ENCODE peak calls at places on chromosomes 7 and 10, in five cellular contexts. C is uterus, R is natural killer cell, X is heart right ventricle, Z is fibroblast of pulmonary artery. P is an unnamed sample.
A peak's percentile ranks its signal among the peaks of the same experiment; 100 is the strongest.

GRCh38 chr7:138979226-138979979 is 1.8 kb downstream of the KIAA1549 start:
- DNase-seq in C (no peak), R (no peak), X (no peak), Z (peak; percentile 29), P (no peak)

GRCh38 chr7:26500749-26501352 is 209.2 kb downstream of the SNX10 start:
- DNase-seq in C (no peak), R (no peak), X (no peak), Z (peak; percentile 54), P (no peak)

GRCh38 chr7:6536899-6537298 is 14.4 kb downstream of the GRID2IP start:
- DNase-seq in C (no peak), R (no peak), X (no peak), Z (peak; percentile 5), P (no peak)

GRCh38 chr7:151251328-151251925 is 2.9 kb upstream of the SMARCD3 start:
- DNase-seq in C (peak; percentile 70), R (no peak), X (peak; percentile 63), Z (peak; percentile 69), P (no peak)

GRCh38 chr7:75866129-75866496 is 12.7 kb upstream of the RHBDD2 start:
- DNase-seq in C (no peak), R (no peak), X (no peak), Z (no peak), P (no peak)

GRCh38 chr10:127928021-127928806 is 21.3 kb downstream of the PTPRE start:
- DNase-seq in C (no peak), R (no peak), X (no peak), Z (peak; percentile 63), P (no peak)

GRCh38 chr7:95718556-95719410 is 53.6 kb upstream of the DYNC1I1 start:
- DNase-seq in C (no peak), R (no peak), X (no peak), Z (peak; percentile 45), P (no peak)

GRCh38 chr7:139505563-139505962 is 17.9 kb upstream of the CLEC2L start:
- DNase-seq in C (no peak), R (no peak), X (no peak), Z (no peak), P (no peak)

GRCh38 chr7:134722786-134723322 is 56.6 kb upstream of the CALD1 start:
- DNase-seq in C (no peak), R (no peak), X (no peak), Z (no peak), P (no peak)

GRCh38 chr10:70558871-70559810 is 43.4 kb downstream of the PRF1 start:
- DNase-seq in C (peak; percentile 36), R (peak; percentile 71), X (peak; percentile 75), Z (peak; percentile 58), P (no peak)

GRCh38 chr7:88801046-88801445 is 5.5 kb upstream of the TEX47 start:
- DNase-seq in C (no peak), R (no peak), X (no peak), Z (no peak), P (no peak)

GRCh38 chr10:69344591-69345244 is 66.4 kb downstream of the HK1 start:
- DNase-seq in C (no peak), R (no peak), X (no peak), Z (no peak), P (no peak)

GRCh38 chr7:90401989-90402388 is 1.3 kb upstream of the CLDN12 start:
- DNase-seq in C (no peak), R (no peak), X (no peak), Z (peak; percentile 32), P (no peak)

GRCh38 chr7:44393238-44394111 is 68.1 kb upstream of the CAMK2B start:
- DNase-seq in C (no peak), R (no peak), X (no peak), Z (no peak), P (no peak)

GRCh38 chr7:135946289-135947055 is 30.7 kb downstream of the MTPN start:
- DNase-seq in C (no peak), R (no peak), X (no peak), Z (no peak), P (no peak)

GRCh38 chr10:26800468-26800867 is 60.3 kb downstream of the ABI1 start:
- DNase-seq in C (no peak), R (no peak), X (no peak), Z (no peak), P (no peak)

GRCh38 chr10:60099998-60100747 is 193.8 kb upstream of the CCDC6 start:
- DNase-seq in C (no peak), R (no peak), X (no peak), Z (peak; percentile 77), P (no peak)

GRCh38 chr7:133650487-133651292 is 397.8 kb downstream of the EXOC4 start:
- DNase-seq in C (no peak), R (no peak), X (no peak), Z (peak; percentile 53), P (no peak)

GRCh38 chr7:38296059-38296857 is 22.8 kb upstream of the TARP start:
- DNase-seq in C (no peak), R (no peak), X (no peak), Z (no peak), P (no peak)

GRCh38 chr7:38292442-38292841 is 19.0 kb upstream of the TARP start:
- DNase-seq in C (no peak), R (no peak), X (no peak), Z (no peak), P (no peak)

GRCh38 chr7:38291650-38292049 is 18.2 kb upstream of the TARP start:
- DNase-seq in C (no peak), R (no peak), X (no peak), Z (no peak), P (no peak)

GRCh38 chr7:38294926-38295325 is 21.5 kb upstream of the TARP start:
- DNase-seq in C (no peak), R (no peak), X (no peak), Z (no peak), P (no peak)

GRCh38 chr7:38291117-38291647 is 17.7 kb upstream of the TARP start:
- DNase-seq in C (no peak), R (no peak), X (no peak), Z (no peak), P (no peak)
- TF ChIP-seq CTCF in C (no peak), R (no peak), X (no peak), Z (no peak), P (no peak)

GRCh38 chr7:80053098-80053497 is 81.5 kb upstream of the GNAI1 start:
- DNase-seq in C (no peak), R (no peak), X (no peak), Z (no peak), P (no peak)
- TF ChIP-seq CTCF in C (no peak), R (no peak), X (no peak), Z (no peak), P (no peak)

GRCh38 chr7:17062433-17063383 is 180.9 kb upstream of the AGR3 start:
- DNase-seq in C (no peak), R (no peak), X (no peak), Z (peak; percentile 42), P (no peak)
- TF ChIP-seq CTCF in C (no peak), R (no peak), X (no peak), Z (peak; percentile 34), P (peak; percentile 19)

DNA sequence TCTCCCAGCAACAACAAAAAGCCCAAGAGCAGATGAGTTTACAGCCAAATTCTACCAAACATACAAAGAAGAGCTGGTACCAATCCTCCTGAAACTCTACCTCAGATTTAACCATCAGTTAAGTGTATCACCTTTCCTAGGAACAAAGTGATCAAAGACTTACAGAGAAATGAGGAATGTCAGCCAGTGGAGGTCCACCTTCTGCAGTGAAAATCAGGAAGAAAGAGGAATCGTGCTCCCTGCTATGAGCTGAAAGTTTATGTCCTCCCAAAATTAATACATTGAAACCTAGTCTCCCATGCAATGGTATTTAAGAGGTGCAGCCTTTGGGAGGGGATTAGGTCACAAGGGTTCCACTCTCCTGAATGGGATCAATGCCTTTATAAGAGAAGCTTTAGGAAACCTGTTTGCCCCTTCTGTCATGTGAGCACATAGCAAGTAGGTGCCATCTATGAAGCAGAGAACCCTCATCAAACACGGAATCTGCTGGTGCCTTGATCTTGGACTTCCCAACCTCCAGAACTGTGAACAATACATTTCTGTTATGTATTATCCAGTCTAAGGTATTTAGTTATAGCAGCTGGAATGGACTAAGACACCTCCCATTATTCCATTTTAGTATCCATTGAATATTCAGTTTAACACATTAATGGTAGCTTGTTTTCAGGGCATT is 139.0 kb upstream of the FZD8 start:
- DNase-seq in C (no peak), R (no peak), X (no peak), Z (peak; percentile 28), P (no peak)
- TF ChIP-seq CTCF in C (no peak), R (no peak), X (no peak), Z (no peak), P (no peak)

GRCh38 chr10:35379226-35380137 is 43.2 kb downstream of the CCNY start:
- DNase-seq in C (peak; percentile 48), R (no peak), X (peak; percentile 48), Z (peak; percentile 94), P (no peak)
- TF ChIP-seq CTCF in C (no peak), R (no peak), X (no peak), Z (peak; percentile 7), P (no peak)

DNA sequence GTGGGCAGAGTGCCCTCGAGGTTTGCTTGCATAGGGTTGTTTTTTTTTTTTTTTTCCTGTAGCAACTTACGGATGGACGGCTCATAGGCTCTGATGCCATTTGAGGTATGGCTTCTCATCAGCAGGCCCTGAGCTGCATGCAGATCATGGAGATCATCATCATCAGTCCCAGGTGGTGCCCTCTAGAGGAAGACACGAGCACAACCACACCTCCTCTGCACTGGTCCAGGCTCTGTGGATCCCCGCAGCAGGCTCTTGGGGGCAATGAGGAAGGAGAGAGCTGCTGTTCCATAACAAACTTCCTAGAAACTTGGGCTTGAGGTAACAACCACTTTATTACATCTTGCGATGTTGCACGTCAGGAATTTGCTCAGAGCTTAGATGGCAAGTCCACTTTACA is 132.7 kb upstream of the CXCL12 start:
- DNase-seq in C (no peak), R (no peak), X (no peak), Z (no peak), P (no peak)
- TF ChIP-seq CTCF in C (no peak), R (no peak), X (no peak), Z (peak; percentile 30), P (peak; percentile 28)

GRCh38 chr10:94363251-94363565 is 469 bp upstream of the NOC3L start:
- DNase-seq in C (no peak), R (no peak), X (no peak), Z (no peak), P (no peak)
- TF ChIP-seq CTCF in C (no peak), R (no peak), X (no peak), Z (no peak), P (peak; percentile 28)

GRCh38 chr7:115387168-115387567 is 465.3 kb downstream of the MDFIC start:
- DNase-seq in C (no peak), R (no peak), X (no peak), Z (no peak), P (no peak)
- TF ChIP-seq CTCF in C (no peak), R (no peak), X (no peak), Z (no peak), P (no peak)